ENCODE peak calls at places on chromosome 1, in nine cellular contexts. B is omental fat pad, D is G401, I is glutamatergic neuron, X is aorta, N is NCI-H1417, Q is amniotic epithelial cell, E is amniotic stem cell, C is EH. W is an unnamed sample.

GRCh38 chr1:104745875-104746274 is 996.2 kb downstream of the AMY1C start:
- DNase-seq in D (no peak), I (no peak), N (no peak), X (no peak), C (no peak), Q (no peak), B (no peak), E (no peak), W (no peak)

GRCh38 chr1:71719330-71719729 is 563.0 kb downstream of the NEGR1 start:
- DNase-seq in X (no peak), Q (no peak), D (no peak), E (no peak), C (no peak), N (no peak), I (no peak), B (no peak), W (no peak)

GRCh38 chr1:226542623-226543103 is 5.9 kb upstream of the STUM start:
- DNase-seq in B (no peak), Q (no peak), D (no peak), N (peak; percentile 66), E (no peak), C (no peak), X (no peak), I (no peak), W (no peak)

GRCh38 chr1:159296697-159297375 is 5.3 kb upstream of the FCER1A start:
- DNase-seq in B (no peak), I (no peak), Q (no peak), N (no peak), D (no peak), E (no peak), X (no peak), C (no peak), W (no peak)

GRCh38 chr1:109392037-109392787 is 5.5 kb downstream of the SORT1 start:
- DNase-seq in Q (no peak), E (no peak), X (no peak), C (no peak), N (no peak), D (peak; percentile 79), I (no peak), B (no peak), W (no peak)

GRCh38 chr1:228416217-228416971 is at the start of gene TRIM17:
- DNase-seq in Q (peak; percentile 60), C (peak; percentile 44), N (peak; percentile 48), B (no peak), E (no peak), I (peak; percentile 80), D (peak; percentile 43), X (peak; percentile 78), W (no peak)

GRCh38 chr1:81190003-81190402 is 610.7 kb upstream of the ADGRL2 start:
- DNase-seq in Q (no peak), B (no peak), E (no peak), C (no peak), N (no peak), X (no peak), I (no peak), D (no peak), W (no peak)

GRCh38 chr1:59062743-59063142 is 234.2 kb upstream of the FGGY start:
- DNase-seq in B (no peak), I (no peak), E (no peak), N (no peak), D (no peak), X (no peak), Q (peak; percentile 88), C (peak; percentile 65), W (no peak)

GRCh38 chr1:202807926-202808757 is at the start of gene KDM5B:
- DNase-seq in X (peak; percentile 90), N (peak; percentile 81), I (peak; percentile 84), B (peak; percentile 25), E (peak; percentile 47), D (peak; percentile 76), C (peak; percentile 72), Q (peak; percentile 80), W (peak; percentile 65)

GRCh38 chr1:97252076-97252475 is 530.5 kb downstream of the PTBP2 start:
- DNase-seq in I (no peak), B (no peak), D (no peak), X (no peak), C (peak; percentile 62), Q (peak; percentile 94), N (no peak), E (no peak), W (peak; percentile 91)

GRCh38 chr1:119791377-119791776 is 19.9 kb downstream of the REG4 start:
- DNase-seq in Q (no peak), I (no peak), E (no peak), X (no peak), B (no peak), N (no peak), C (no peak), D (no peak), W (no peak)

GRCh38 chr1:229068266-229069043 is 202.5 kb upstream of the RAB4A start:
- DNase-seq in N (no peak), C (no peak), B (no peak), Q (peak; percentile 87), D (peak; percentile 10), E (no peak), I (no peak), X (no peak), W (peak; percentile 97)

GRCh38 chr1:19204665-19205266 is 5.3 kb downstream of the UBR4 start:
- DNase-seq in E (no peak), I (no peak), N (no peak), Q (peak; percentile 45), B (no peak), X (no peak), C (peak; percentile 63), D (no peak), W (no peak)

GRCh38 chr1:119714583-119714982 is 2.8 kb downstream of the PHGDH start:
- DNase-seq in Q (peak; percentile 46), E (no peak), D (no peak), C (no peak), X (no peak), I (no peak), B (no peak), N (no peak), W (peak; percentile 21)

GRCh38 chr1:234955107-234955731 is 173.4 kb downstream of the TOMM20 start:
- DNase-seq in N (no peak), I (peak; percentile 83), Q (peak; percentile 45), D (no peak), C (peak; percentile 17), E (no peak), X (no peak), B (no peak), W (peak; percentile 98)

GRCh38 chr1:108016451-108016920 is 51.5 kb upstream of the VAV3 start:
- DNase-seq in I (no peak), Q (peak; percentile 56), N (no peak), C (peak; percentile 30), X (no peak), B (no peak), E (no peak), D (no peak), W (no peak)